ENCODE peak calls at places on chromosomes 16 and 17, in seven cellular contexts. S is cardiac fibroblast; O is transverse colon; C is CD4-positive, alpha-beta T cell; I is breast epithelium; X is body of pancreas; H is tibial nerve. U is an unnamed sample.

GRCh38 chr16:88195021-88195581 is 187.7 kb upstream of the ZNF469 start:
- DNase-seq in C (no peak), S (no peak), X (no peak), H (no peak), I (no peak), O (no peak), U (peak; percentile 31)

GRCh38 chr17:9148908-9149536 is 127.7 kb downstream of the NTN1 start:
- DNase-seq in C (no peak), H (no peak), S (no peak), I (no peak), X (no peak), O (peak; percentile 14), U (no peak)

GRCh38 chr17:34822007-34822737 is 139.1 kb downstream of the CCT6B start:
- DNase-seq in C (no peak), O (no peak), H (no peak), X (no peak), S (no peak), I (no peak), U (no peak)

GRCh38 chr17:9917801-9918200 is 12.7 kb upstream of the RCVRN start:
- DNase-seq in C (no peak), O (no peak), I (no peak), H (no peak), S (no peak), X (no peak), U (peak; percentile 38)

GRCh38 chr16:86598607-86599318 is 20.4 kb downstream of the FOXL1 start:
- DNase-seq in X (no peak), S (no peak), O (no peak), C (no peak), H (no peak), I (no peak), U (no peak)

GRCh38 chr17:21296097-21297025 is 11.8 kb downstream of the MAP2K3 start:
- DNase-seq in O (no peak), H (no peak), S (no peak), C (no peak), X (peak; percentile 38), I (no peak), U (no peak)

GRCh38 chr17:82321947-82322466 is 4.6 kb upstream of the CD7 start:
- DNase-seq in O (no peak), H (no peak), I (no peak), C (no peak), X (no peak), S (no peak), U (no peak)

GRCh38 chr17:17783121-17783824 is 53.5 kb downstream of the SREBF1 start:
- DNase-seq in S (peak; percentile 35), O (peak; percentile 60), C (peak; percentile 57), H (peak; percentile 45), X (peak; percentile 79), I (no peak), U (peak; percentile 90)

GRCh38 chr17:81910840-81911276 is 341 bp downstream of the PCYT2 start:
- DNase-seq in O (peak; percentile 36), S (no peak), X (no peak), I (no peak), C (no peak), H (no peak), U (no peak)

GRCh38 chr16:10751291-10751697 is 7.7 kb downstream of the NUBP1 start:
- DNase-seq in S (no peak), C (no peak), O (no peak), H (no peak), X (no peak), I (no peak), U (no peak)
- TF ChIP-seq CTCF in S (no peak), C (no peak), O (no peak), H (no peak), X (no peak), I (no peak), U (peak; percentile 23)

GRCh38 chr17:75692976-75693375 is 25.8 kb downstream of the SAP30BP start:
- DNase-seq in C (no peak), H (no peak), I (no peak), X (no peak), S (no peak), O (no peak), U (no peak)

GRCh38 chr17:75694536-75694935 is 26.7 kb upstream of the ITGB4 start:
- DNase-seq in C (no peak), H (no peak), S (no peak), X (no peak), O (no peak), I (peak; percentile 67), U (peak; percentile 80)

GRCh38 chr17:75695141-75695829 is 26.0 kb upstream of the ITGB4 start:
- DNase-seq in I (no peak), O (no peak), C (no peak), X (no peak), H (no peak), S (no peak), U (no peak)

GRCh38 chr17:75695830-75696271 is 25.4 kb upstream of the ITGB4 start:
- DNase-seq in I (peak; percentile 90), X (no peak), C (no peak), O (peak; percentile 74), S (no peak), H (no peak), U (no peak)

DNA sequence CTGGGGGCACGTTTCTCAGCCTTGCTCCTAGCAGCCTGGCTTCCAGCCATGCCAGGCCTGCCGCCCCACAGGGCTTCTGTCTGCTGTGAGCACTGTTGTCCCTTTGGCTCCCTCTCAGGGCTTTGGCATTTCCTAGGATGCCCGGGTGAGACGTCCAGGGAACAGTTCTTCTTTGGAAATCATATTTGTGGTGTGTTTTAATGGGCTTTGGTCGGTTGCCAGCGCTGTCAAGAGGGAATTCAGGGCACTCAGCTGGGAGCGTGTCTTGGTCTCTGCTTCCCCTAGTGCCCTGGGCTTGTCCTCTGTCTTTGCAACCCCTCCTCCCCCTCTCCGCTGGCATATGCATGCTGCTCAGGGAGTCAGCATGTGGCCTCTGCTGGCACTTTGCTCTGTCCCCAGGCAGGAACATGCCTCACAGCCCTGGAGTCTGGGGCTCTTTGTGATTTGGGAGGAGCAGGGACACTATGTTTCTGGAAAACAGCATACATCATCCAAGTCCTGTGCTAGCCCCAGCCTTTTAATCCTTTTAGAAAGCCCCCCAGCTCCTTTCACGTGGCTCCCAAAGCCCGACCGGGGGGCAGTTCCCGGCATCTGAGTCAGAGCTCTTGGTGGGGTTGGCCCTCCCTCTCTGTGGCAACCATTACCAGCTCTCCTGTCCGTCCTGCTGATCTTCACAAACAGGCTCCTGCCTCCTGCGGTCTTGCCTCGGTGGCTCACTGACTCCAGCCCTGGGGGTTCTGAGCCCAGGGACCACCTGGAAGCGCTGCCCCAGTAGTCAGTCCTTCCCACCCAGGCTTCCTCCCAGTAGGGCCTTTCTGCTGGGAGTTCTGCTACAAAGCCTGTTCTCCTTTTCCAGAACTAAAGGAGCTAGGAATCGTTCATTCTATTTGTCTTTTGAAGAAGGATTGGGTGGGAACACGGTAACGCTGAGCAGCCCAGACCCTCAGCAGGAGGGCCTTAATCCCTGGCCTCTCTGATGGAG is 26.7 kb downstream of the SAP30BP start:
- DNase-seq in C (no peak), O (peak; percentile 63), S (peak; percentile 92), I (peak; percentile 99), H (peak; percentile 78), X (peak; percentile 57), U (peak; percentile 67)
- TF ChIP-seq CTCF in C (no peak), O (no peak), S (no peak), I (no peak), H (peak; percentile 18), X (peak; percentile 22), U (no peak)

GRCh38 chr17:71438631-71439146 is 682.1 kb upstream of the SOX9 start:
- DNase-seq in I (no peak), C (no peak), S (peak; percentile 76), X (no peak), O (no peak), H (no peak), U (no peak)
- TF ChIP-seq CTCF in I (no peak), C (no peak), S (no peak), X (no peak), O (no peak), H (no peak), U (no peak)

GRCh38 chr16:81424761-81425160 is 19.8 kb upstream of the CMIP start:
- DNase-seq in C (no peak), S (no peak), O (no peak), H (no peak), I (no peak), X (no peak), U (no peak)
- TF ChIP-seq CTCF in C (no peak), S (no peak), O (no peak), H (no peak), I (no peak), X (no peak), U (no peak)

GRCh38 chr17:58352018-58352842 is at the start of gene SUPT4H1:
- DNase-seq in S (peak; percentile 94), C (peak; percentile 88), X (peak; percentile 93), O (peak; percentile 93), I (peak; percentile 88), H (peak; percentile 76), U (peak; percentile 97)
- TF ChIP-seq CTCF in S (no peak), C (no peak), X (peak; percentile 49), O (peak; percentile 7), I (peak; percentile 39), H (no peak), U (no peak)

GRCh38 chr17:44919885-44920564 is 4.7 kb upstream of the GFAP start:
- DNase-seq in I (peak; percentile 82), H (peak; percentile 78), C (peak; percentile 48), X (peak; percentile 82), O (peak; percentile 79), S (peak; percentile 90), U (peak; percentile 90)
- TF ChIP-seq CTCF in I (peak; percentile 84), H (peak; percentile 80), C (peak; percentile 44), X (peak; percentile 91), O (peak; percentile 80), S (peak; percentile 87), U (peak; percentile 96)

DNA sequence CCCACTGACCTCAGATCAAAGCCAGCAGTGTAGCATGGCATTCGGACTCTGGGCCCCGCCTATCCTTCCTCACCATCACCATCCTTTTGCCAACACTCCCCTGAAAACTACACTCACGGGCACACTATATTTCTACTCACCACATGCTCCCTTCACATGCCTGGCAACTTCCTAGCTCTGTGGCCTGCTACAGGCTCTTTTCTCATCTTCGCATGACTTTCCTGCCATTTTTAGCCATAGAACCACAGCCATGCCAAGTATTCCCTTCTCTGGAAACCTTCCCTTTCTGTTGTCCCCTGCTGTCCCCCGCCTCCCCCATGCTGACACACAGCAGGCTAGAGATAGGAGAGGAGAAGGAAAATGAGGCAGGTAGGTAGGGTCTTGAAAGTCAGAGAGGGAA is 45.5 kb upstream of the MMP2 start:
- DNase-seq in S (no peak), H (no peak), O (no peak), I (no peak), C (no peak), X (no peak), U (no peak)
- TF ChIP-seq CTCF in S (no peak), H (no peak), O (no peak), I (no peak), C (no peak), X (no peak), U (no peak)